ENCODE peak calls at places on chromosomes 4 and X, in five cellular contexts. R is pancreas, C is fibroblast of mammary gland, V is WERI-Rb-1, T is AG04450. U is an unnamed sample.

GRCh38 chrX:72714471-72714916 is 388 bp upstream of the PHKA1 start:
- DNase-seq in R (peak; percentile 86), C (peak; percentile 77), V (peak; percentile 37), T (peak; percentile 18), U (peak; percentile 86)

GRCh38 chr4:26150948-26151347 is 169.9 kb upstream of the RBPJ start:
- DNase-seq in R (no peak), C (peak; percentile 79), V (no peak), T (no peak), U (peak; percentile 60)

GRCh38 chrX:132483523-132483922 is 5.3 kb downstream of the MBNL3 start:
- DNase-seq in R (no peak), C (no peak), V (no peak), T (no peak), U (no peak)

GRCh38 chr4:173529505-173530325 is at the start of gene HAND2:
- DNase-seq in R (peak; percentile 72), C (peak; percentile 90), V (peak; percentile 87), T (no peak), U (peak; percentile 92)

GRCh38 chr4:26687728-26688127 is 103.8 kb downstream of the TBC1D19 start:
- DNase-seq in R (no peak), C (peak; percentile 68), V (no peak), T (peak; percentile 70), U (peak; percentile 90)

GRCh38 chrX:122238801-122239200 is 945.3 kb upstream of the GRIA3 start:
- DNase-seq in R (no peak), C (peak; percentile 17), V (no peak), T (no peak), U (peak; percentile 12)

GRCh38 chr4:121778991-121779628 is 14.1 kb upstream of the SMIM43 start:
- DNase-seq in R (no peak), C (no peak), V (no peak), T (peak; percentile 46), U (peak; percentile 85)

GRCh38 chrX:138745215-138745614 is 33.7 kb upstream of the FGF13 start:
- DNase-seq in R (no peak), C (peak; percentile 62), V (peak; percentile 25), T (no peak), U (peak; percentile 71)

GRCh38 chr4:42785817-42786216 is 106.7 kb upstream of the GRXCR1 start:
- DNase-seq in R (peak; percentile 11), C (no peak), V (no peak), T (no peak), U (no peak)

GRCh38 chr4:3320361-3321023 is 27.7 kb downstream of the RGS12 start:
- DNase-seq in R (no peak), C (no peak), V (no peak), T (no peak), U (no peak)

GRCh38 chr4:123381996-123382395 is 14.6 kb upstream of the SPRY1 start:
- DNase-seq in R (no peak), C (no peak), V (no peak), T (no peak), U (no peak)

GRCh38 chr4:173556398-173557131 is 26.5 kb upstream of the HAND2 start:
- DNase-seq in R (no peak), C (peak; percentile 26), V (no peak), T (no peak), U (no peak)

GRCh38 chr4:108398836-108399235 is 221.5 kb upstream of the RPL34 start:
- DNase-seq in R (no peak), C (no peak), V (no peak), T (no peak), U (no peak)

GRCh38 chr4:39259571-39260330 is 77.4 kb downstream of the WDR19 start:
- DNase-seq in R (no peak), C (peak; percentile 12), V (no peak), T (peak; percentile 37), U (peak; percentile 32)

GRCh38 chr4:14028862-14029261 is 401.3 kb upstream of the BOD1L1 start:
- DNase-seq in R (no peak), C (no peak), V (no peak), T (no peak), U (no peak)

GRCh38 chr4:149997881-149998421 is 80.3 kb upstream of the DCLK2 start:
- DNase-seq in R (no peak), C (peak; percentile 65), V (no peak), T (no peak), U (no peak)

GRCh38 chr4:19286924-19287323 is 964.8 kb upstream of the SLIT2 start:
- DNase-seq in R (no peak), C (no peak), V (no peak), T (no peak), U (no peak)

GRCh38 chr4:52869656-52870055 is 7.5 kb downstream of the RASL11B start:
- DNase-seq in R (no peak), C (no peak), V (no peak), T (no peak), U (no peak)

GRCh38 chr4:163679189-163679588 is 184.7 kb downstream of the TMA16 start:
- DNase-seq in R (no peak), C (peak; percentile 39), V (peak; percentile 19), T (no peak), U (no peak)

GRCh38 chrX:118347131-118347530 is 1.2 kb downstream of the WDR44 start:
- DNase-seq in R (no peak), C (peak; percentile 68), V (no peak), T (no peak), U (peak; percentile 70)

GRCh38 chrX:39736219-39737211 is 361.2 kb downstream of the BCOR start:
- DNase-seq in R (peak; percentile 95), C (peak; percentile 84), V (no peak), T (no peak), U (peak; percentile 94)

GRCh38 chrX:1221296-1221845 is 8.9 kb upstream of the CRLF2 start:
- DNase-seq in R (peak; percentile 5), C (no peak), V (no peak), T (no peak), U (no peak)

GRCh38 chr4:88900432-88900831 is 156.6 kb downstream of the FAM13A start:
- DNase-seq in R (no peak), C (peak; percentile 64), V (no peak), T (peak; percentile 36), U (peak; percentile 23)

GRCh38 chrX:123084797-123085196 is 99.3 kb upstream of the GRIA3 start:
- DNase-seq in R (no peak), C (peak; percentile 94), V (no peak), T (no peak), U (peak; percentile 41)

GRCh38 chrX:21955398-21956189 is 15.1 kb downstream of the SMS start:
- DNase-seq in R (no peak), C (peak; percentile 42), V (no peak), T (no peak), U (no peak)

GRCh38 chrX:50581405-50581804 is 110.8 kb upstream of the DGKK start:
- DNase-seq in R (no peak), C (no peak), V (no peak), T (no peak), U (no peak)

GRCh38 chr4:159655547-159655946 is 552.7 kb downstream of the RAPGEF2 start:
- DNase-seq in R (no peak), C (peak; percentile 0), V (no peak), T (no peak), U (peak; percentile 4)

GRCh38 chr4:42612898-42613297 is 44.0 kb downstream of the ATP8A1 start:
- DNase-seq in R (no peak), C (no peak), V (no peak), T (no peak), U (no peak)

GRCh38 chr4:105741548-105741947 is 33.0 kb downstream of the GSTCD start:
- DNase-seq in R (no peak), C (peak; percentile 47), V (no peak), T (no peak), U (peak; percentile 45)

GRCh38 chrX:39821011-39821708 is 276.6 kb downstream of the BCOR start:
- DNase-seq in R (no peak), C (peak; percentile 33), V (peak; percentile 88), T (no peak), U (no peak)

GRCh38 chrX:34875204-34875603 is 67.4 kb upstream of the FAM47B start:
- DNase-seq in R (no peak), C (peak; percentile 71), V (no peak), T (peak; percentile 23), U (peak; percentile 72)

GRCh38 chr4:15352508-15352907 is 75.3 kb upstream of the C1QTNF7 start:
- DNase-seq in R (no peak), C (peak; percentile 78), V (no peak), T (no peak), U (no peak)

GRCh38 chr4:10656988-10657387 is 27.6 kb downstream of the CLNK start:
- DNase-seq in R (no peak), C (no peak), V (no peak), T (no peak), U (peak; percentile 32)

GRCh38 chr4:125780159-125780558 is 465.4 kb downstream of the FAT4 start:
- DNase-seq in R (no peak), C (peak; percentile 28), V (no peak), T (peak; percentile 15), U (peak; percentile 15)

GRCh38 chr4:67881226-67881625 is 2.6 kb downstream of the TMPRSS11D start:
- DNase-seq in R (no peak), C (no peak), V (no peak), T (no peak), U (no peak)

GRCh38 chrX:38871129-38872029 is 70.1 kb downstream of the MID1IP1 start:
- DNase-seq in R (no peak), C (no peak), V (no peak), T (no peak), U (no peak)

GRCh38 chr4:52959545-52959944 is 97.4 kb downstream of the RASL11B start:
- DNase-seq in R (no peak), C (peak; percentile 92), V (no peak), T (peak; percentile 54), U (peak; percentile 69)

GRCh38 chr4:6763330-6763851 is 19.1 kb upstream of the KIAA0232 start:
- DNase-seq in R (no peak), C (no peak), V (peak; percentile 32), T (no peak), U (no peak)
- TF ChIP-seq CTCF in R (no peak), C (peak; percentile 7), V (peak; percentile 50), T (no peak), U (no peak)

GRCh38 chr4:87114245-87115062 is 106.0 kb downstream of the KLHL8 start:
- DNase-seq in R (peak; percentile 45), C (no peak), V (no peak), T (no peak), U (no peak)
- TF ChIP-seq CTCF in R (no peak), C (no peak), V (peak; percentile 51), T (no peak), U (peak; percentile 1)

DNA sequence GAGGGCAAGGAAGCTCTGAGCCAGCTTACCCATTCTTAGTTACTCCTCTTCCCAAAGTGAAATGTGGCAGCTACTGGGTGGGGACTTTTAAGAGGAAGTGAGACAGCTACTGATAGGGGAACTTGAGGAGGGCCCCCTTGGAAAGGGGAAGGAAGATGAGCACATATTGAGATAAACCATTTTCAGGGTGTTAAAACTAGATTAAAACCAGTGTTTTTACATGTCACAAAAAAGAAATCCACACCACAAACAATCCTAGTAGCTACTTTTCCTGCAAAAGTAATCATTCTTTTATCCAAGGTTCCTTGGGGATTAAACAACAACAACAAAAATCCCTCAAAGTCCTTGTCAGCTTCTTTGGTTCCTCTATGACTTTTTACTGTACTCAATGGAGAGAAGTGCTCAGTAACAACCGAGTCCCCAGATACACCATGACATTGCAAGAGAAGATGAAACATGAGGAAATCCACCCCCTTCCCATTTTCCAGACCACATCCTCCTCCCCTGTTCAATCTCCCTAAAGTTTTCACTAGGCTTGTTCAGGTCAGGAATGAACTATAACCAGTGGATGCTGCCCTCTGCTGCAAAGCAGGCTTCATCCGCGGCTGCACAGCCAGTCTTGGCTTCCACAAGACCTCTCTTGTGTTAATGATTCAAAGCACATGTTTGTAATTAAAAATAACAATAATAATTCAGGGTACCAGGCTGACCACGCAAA is 113.5 kb upstream of the TMEM164 start:
- DNase-seq in R (no peak), C (peak; percentile 42), V (no peak), T (no peak), U (peak; percentile 42)
- TF ChIP-seq CTCF in R (no peak), C (peak; percentile 43), V (no peak), T (peak; percentile 59), U (peak; percentile 53)

GRCh38 chr4:156596026-156596425 is 375.6 kb downstream of the PDGFC start:
- DNase-seq in R (no peak), C (peak; percentile 28), V (no peak), T (no peak), U (peak; percentile 60)
- TF ChIP-seq CTCF in R (no peak), C (peak; percentile 9), V (no peak), T (no peak), U (no peak)

U was measured in fibroblast of the aortic adventitia.